ENCODE peak calls at places on chromosomes 2 and 18, in four cellular contexts. L, N, D and A are unnamed samples.

GRCh38 chr2:101815739-101816391 is 118.4 kb downstream of the MAP4K4 start:
- DNase-seq in L (no peak), N (peak), D (no peak), A (no peak)

GRCh38 chr2:178761759-178762371 is 45.4 kb downstream of the TTN start:
- DNase-seq in L (peak), D (no peak), N (no peak), A (no peak)

GRCh38 chr18:77407733-77408132 is 158.1 kb downstream of the GALR1 start:
- DNase-seq in D (no peak), N (no peak), L (no peak), A (no peak)

GRCh38 chr2:18001671-18002070 is 123.2 kb downstream of the KCNS3 start:
- DNase-seq in D (no peak), N (no peak), L (no peak), A (no peak)

GRCh38 chr2:153311432-153311831 is 167.1 kb downstream of the RPRM start:
- DNase-seq in D (no peak), L (no peak), N (no peak), A (peak)

GRCh38 chr2:134796373-134796772 is 42.0 kb upstream of the ACMSD start:
- DNase-seq in L (no peak), N (no peak), D (no peak), A (peak)

GRCh38 chr2:3217646-3218045 is 160.0 kb downstream of the EIPR1 start:
- DNase-seq in D (no peak), L (no peak), N (no peak), A (no peak)

GRCh38 chr2:119490106-119490505 is 34.2 kb downstream of the SCTR start:
- DNase-seq in N (no peak), L (no peak), D (no peak), A (no peak)

GRCh38 chr2:95552911-95553310 is 38.9 kb upstream of the TRIM43 start:
- DNase-seq in L (no peak), D (no peak), N (peak), A (no peak)

GRCh38 chr2:213242653-213243052 is 41.6 kb upstream of the SPAG16 start:
- DNase-seq in D (no peak), N (no peak), L (no peak), A (no peak)

GRCh38 chr2:51505533-51505932 is 473.6 kb upstream of the NRXN1 start:
- DNase-seq in N (no peak), L (no peak), D (no peak), A (peak)

GRCh38 chr2:237623428-237624403 is 3.7 kb upstream of the LRRFIP1 start:
- DNase-seq in L (no peak), N (no peak), D (no peak), A (no peak)

GRCh38 chr18:395481-396250 is 104.8 kb downstream of the COLEC12 start:
- DNase-seq in D (no peak), L (no peak), N (peak), A (no peak)

GRCh38 chr2:102159295-102159694 is 16.7 kb downstream of the IL1R1 start:
- DNase-seq in D (no peak), L (no peak), N (peak), A (no peak)

GRCh38 chr18:59249186-59249774 is 24.0 kb downstream of the RAX start:
- DNase-seq in D (no peak), L (peak), N (peak), A (peak)

GRCh38 chr2:50995610-50996009 is 36.3 kb downstream of the NRXN1 start:
- DNase-seq in D (no peak), N (no peak), L (no peak), A (no peak)

GRCh38 chr2:29309090-29310054 is 194.2 kb downstream of the CLIP4 start:
- DNase-seq in D (no peak), N (peak), L (peak), A (peak)

GRCh38 chr2:240916571-240917008 is 10.5 kb downstream of the CROCC2 start:
- DNase-seq in D (no peak), N (peak), L (no peak), A (peak)

GRCh38 chr2:111622859-111623258 is 261.1 kb downstream of the ANAPC1 start:
- DNase-seq in N (peak), L (no peak), D (no peak), A (no peak)

GRCh38 chr2:207082619-207083018 is 83.1 kb downstream of the KLF7 start:
- DNase-seq in L (no peak), N (no peak), D (no peak), A (no peak)

GRCh38 chr18:580154-580553 is at the start of gene CETN1:
- DNase-seq in L (no peak), D (no peak), N (no peak), A (peak)

GRCh38 chr2:156321243-156321904 is 11.1 kb downstream of the NR4A2 start:
- DNase-seq in N (no peak), D (no peak), L (no peak), A (no peak)

GRCh38 chr18:52156166-52156565 is 183.8 kb upstream of the DCC start:
- DNase-seq in D (no peak), N (no peak), L (no peak), A (no peak)

GRCh38 chr2:73971722-73972121 is 13.0 kb upstream of the TET3 start:
- DNase-seq in N (no peak), L (no peak), D (no peak), A (no peak)

GRCh38 chr2:134372141-134372540 is 118.3 kb downstream of the MGAT5 start:
- DNase-seq in D (no peak), N (no peak), L (no peak), A (no peak)

GRCh38 chr2:174122185-174122584 is 126.1 kb downstream of the OLA1 start:
- DNase-seq in N (no peak), D (no peak), L (no peak), A (no peak)

GRCh38 chr2:100013892-100014677 is 128.3 kb downstream of the AFF3 start:
- DNase-seq in D (no peak), N (peak), L (peak), A (no peak)

GRCh38 chr2:200411831-200412230 is 98.0 kb downstream of the KCTD18 start:
- DNase-seq in N (no peak), L (no peak), D (no peak), A (no peak)

GRCh38 chr2:102620367-102620766 is 1.0 kb downstream of the SLC9A2 start:
- DNase-seq in D (no peak), L (no peak), N (no peak), A (no peak)

GRCh38 chr2:101974663-101975062 is 17.1 kb upstream of the IL1R2 start:
- DNase-seq in D (no peak), N (no peak), L (no peak), A (no peak)

GRCh38 chr2:143682643-143683042 is 553.4 kb downstream of the ARHGAP15 start:
- DNase-seq in L (no peak), D (no peak), N (no peak), A (no peak)

GRCh38 chr2:176398783-176399182 is 129.5 kb downstream of the MTX2 start:
- DNase-seq in D (no peak), N (peak), L (no peak), A (no peak)

GRCh38 chr2:211766689-211767088 is 771.9 kb downstream of the ERBB4 start:
- DNase-seq in L (no peak), N (no peak), D (no peak), A (no peak)

GRCh38 chr2:234980476-234981187 is 28.8 kb downstream of the SH3BP4 start:
- DNase-seq in D (no peak), L (no peak), N (no peak), A (peak)

GRCh38 chr2:169571571-169571970 is 2.1 kb downstream of the FASTKD1 start:
- DNase-seq in L (no peak), D (no peak), N (no peak), A (no peak)

GRCh38 chr2:169572821-169573159 is 875 bp downstream of the FASTKD1 start:
- DNase-seq in D (no peak), N (no peak), L (no peak), A (no peak)

GRCh38 chr2:169573160-169573973 is at the start of gene FASTKD1:
- DNase-seq in L (peak), N (peak), D (peak), A (peak)

GRCh38 chr2:169572189-169572588 is 1.5 kb downstream of the FASTKD1 start:
- DNase-seq in D (no peak), N (no peak), L (no peak), A (no peak)

DNA sequence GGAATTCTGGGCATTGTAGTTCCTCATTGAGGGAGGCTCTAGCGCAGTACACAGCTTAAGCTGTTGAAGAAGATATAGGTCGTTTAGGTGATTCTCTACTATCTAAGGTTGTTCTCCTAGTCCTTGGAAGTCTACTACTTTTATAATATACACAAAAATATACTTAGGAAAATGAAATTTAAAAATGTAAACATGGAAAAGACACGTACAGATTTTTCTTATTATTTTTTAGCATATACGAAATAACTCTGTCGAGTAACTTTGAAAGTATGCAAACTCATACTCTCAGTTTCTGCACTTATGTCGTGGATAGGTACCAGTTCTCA is 272 bp upstream of the FASTKD1 start:
- DNase-seq in N (no peak), D (no peak), L (no peak), A (no peak)
- H3K4me3 ChIP-seq in N (peak), D (peak), L (peak), A (no peak)

GRCh38 chr2:20692081-20692480 is 25.1 kb downstream of the GDF7 start:
- DNase-seq in L (no peak), D (no peak), N (no peak), A (no peak)

GRCh38 chr2:20697322-20697934 is 30.5 kb downstream of the GDF7 start:
- DNase-seq in L (no peak), N (no peak), D (no peak), A (no peak)

GRCh38 chr2:20691076-20691708 is 24.2 kb downstream of the GDF7 start:
- DNase-seq in N (no peak), D (no peak), L (no peak), A (no peak)

GRCh38 chr2:20689428-20690264 is 22.7 kb downstream of the GDF7 start:
- DNase-seq in D (no peak), L (no peak), N (no peak), A (no peak)

GRCh38 chr2:20693317-20693716 is 26.4 kb downstream of the GDF7 start:
- DNase-seq in L (no peak), N (no peak), D (no peak), A (no peak)
- H3K4me3 ChIP-seq in L (no peak), N (no peak), D (no peak), A (no peak)

DNA sequence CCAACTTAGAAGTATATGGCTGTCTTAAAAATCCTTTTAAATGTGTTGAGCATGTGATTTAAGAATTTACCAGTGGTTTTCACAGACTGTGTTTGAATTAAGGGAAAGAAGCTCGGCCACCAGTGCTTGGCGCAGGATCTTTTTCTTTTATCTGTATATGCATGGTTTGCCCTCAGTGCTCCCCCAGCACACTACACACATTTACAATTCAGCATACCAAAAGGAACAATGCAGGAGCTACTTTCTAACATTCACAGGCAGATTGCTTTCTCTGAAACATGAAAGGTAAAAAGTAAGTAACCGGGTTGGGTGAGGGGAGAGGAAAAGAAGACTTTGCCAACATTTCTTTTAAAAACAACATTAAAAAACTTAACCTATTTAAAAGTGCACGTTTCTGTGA is 3.9 kb downstream of the SALL3 start:
- DNase-seq in N (no peak), L (no peak), D (no peak), A (no peak)
- H3K4me3 ChIP-seq in N (no peak), L (no peak), D (no peak), A (no peak)

GRCh38 chr2:225598922-225599321 is 199.4 kb downstream of the NYAP2 start:
- DNase-seq in N (no peak), L (no peak), D (no peak), A (no peak)
- H3K4me3 ChIP-seq in N (no peak), L (no peak), D (no peak), A (no peak)